ENCODE peak calls at places on chromosomes 6 and 20, in ten cellular contexts. I is right lobe of liver, R is Panc1, Q is left lung, G is colonic mucosa, D is stomach, W is SK-N-SH, V is esophagus squamous epithelium, K is uterus, F is body of pancreas. Y is an unnamed sample.

GRCh38 chr6:1481326-1481725 is 92.0 kb downstream of the FOXF2 start:
- DNase-seq in D (no peak), K (no peak), V (no peak), G (no peak), R (no peak), F (no peak), I (no peak), W (no peak), Q (no peak), Y (no peak)

GRCh38 chr6:94367316-94367715 is 948.0 kb upstream of the EPHA7 start:
- DNase-seq in V (no peak), G (no peak), I (no peak), Q (no peak), F (no peak), W (no peak), R (no peak), D (no peak), K (no peak), Y (no peak)

GRCh38 chr6:158972241-158973233 is 27.5 kb downstream of the RSPH3 start:
- DNase-seq in R (peak; percentile 35), Q (no peak), K (no peak), W (peak; percentile 47), G (no peak), I (no peak), V (no peak), F (no peak), D (no peak), Y (no peak)

GRCh38 chr6:149965191-149966020 is 1.7 kb downstream of the ULBP1 start:
- DNase-seq in G (no peak), R (no peak), I (no peak), D (no peak), V (no peak), Q (no peak), W (peak; percentile 54), F (no peak), K (no peak), Y (no peak)

GRCh38 chr6:63634630-63635029 is 972 bp upstream of the PHF3 start:
- DNase-seq in I (no peak), D (no peak), V (no peak), W (no peak), K (no peak), G (no peak), Q (no peak), R (no peak), F (no peak), Y (no peak)

GRCh38 chr6:143060354-143060805 is 309 bp upstream of the AIG1 start:
- DNase-seq in W (peak; percentile 88), K (peak; percentile 73), V (peak; percentile 48), R (no peak), F (peak; percentile 86), G (peak; percentile 80), Q (peak; percentile 88), I (peak; percentile 92), D (peak; percentile 80), Y (peak; percentile 83)

GRCh38 chr20:48667481-48667880 is 160.3 kb downstream of the PREX1 start:
- DNase-seq in Q (no peak), W (no peak), R (no peak), V (no peak), F (no peak), G (no peak), I (no peak), K (no peak), D (no peak), Y (no peak)

GRCh38 chr20:20487811-20488210 is 119.9 kb downstream of the INSM1 start:
- DNase-seq in D (no peak), R (no peak), F (no peak), V (no peak), K (no peak), G (no peak), Q (no peak), I (no peak), W (no peak), Y (no peak)

GRCh38 chr6:140915001-140915950 is 1217.4 kb upstream of the GJE1 start:
- DNase-seq in W (no peak), V (no peak), D (no peak), K (no peak), I (no peak), R (no peak), Q (no peak), F (no peak), G (no peak), Y (no peak)

DNA sequence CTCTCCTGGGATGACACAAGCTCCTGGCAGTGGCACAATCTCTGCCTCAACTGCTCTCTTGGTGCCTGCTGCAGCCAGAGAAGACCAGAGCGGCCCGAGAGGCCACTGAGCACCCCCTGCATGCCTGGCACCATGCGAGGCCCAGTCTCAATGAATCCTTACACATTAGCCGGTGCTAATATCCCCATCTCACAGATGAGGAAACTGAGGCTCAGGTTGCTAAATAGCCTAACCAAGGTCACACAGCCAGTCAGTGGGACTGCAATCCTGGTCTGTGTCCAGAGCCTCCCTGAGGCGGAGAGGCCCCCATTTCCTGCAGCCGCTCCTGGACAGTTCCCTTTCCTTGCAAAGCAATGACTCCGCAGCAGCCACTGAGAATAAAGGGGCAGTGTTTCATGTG is 81.2 kb downstream of the GRM4 start:
- DNase-seq in Q (no peak), D (no peak), R (no peak), I (no peak), W (no peak), K (no peak), F (no peak), G (no peak), V (no peak), Y (no peak)
- H3K36me3 ChIP-seq in Q (no peaks in the 10 kb centered on the region), D (no peaks in the 10 kb centered on the region), R (no peaks in the 10 kb centered on the region), I (no peaks in the 10 kb centered on the region), W (no peaks in the 10 kb centered on the region), K (no peaks in the 10 kb centered on the region), F (no peaks in the 10 kb centered on the region), G (no peaks in the 10 kb centered on the region), V (no peaks in the 10 kb centered on the region), Y (no peaks in the 10 kb centered on the region)

GRCh38 chr6:3512832-3513231 is 56.0 kb upstream of the SLC22A23 start:
- DNase-seq in V (no peak), W (no peak), K (no peak), I (no peak), Q (no peak), D (no peak), F (no peak), R (no peak), G (no peak), Y (no peak)

GRCh38 chr6:3510178-3510577 is 53.3 kb upstream of the SLC22A23 start:
- DNase-seq in I (no peak), D (no peak), Q (no peak), G (no peak), V (no peak), K (no peak), R (no peak), W (no peak), F (no peak), Y (no peak)

GRCh38 chr6:3513416-3513815 is 56.6 kb upstream of the SLC22A23 start:
- DNase-seq in I (no peak), V (no peak), W (no peak), R (no peak), F (no peak), K (no peak), G (no peak), Q (no peak), D (no peak), Y (no peak)

GRCh38 chr6:3509326-3509725 is 52.5 kb upstream of the SLC22A23 start:
- DNase-seq in R (no peak), Q (no peak), V (no peak), I (no peak), G (no peak), F (no peak), W (no peak), D (no peak), K (no peak), Y (no peak)

GRCh38 chr6:3510617-3511016 is 53.8 kb upstream of the SLC22A23 start:
- DNase-seq in I (no peak), G (no peak), V (no peak), F (no peak), W (no peak), D (no peak), Q (no peak), K (no peak), R (no peak), Y (no peak)
- H3K4me3 ChIP-seq in I (no peak overlapping the region), G (no peak overlapping the region), V (no peak overlapping the region), F (no peak overlapping the region), W (no peak overlapping the region), D (no peak overlapping the region), Q (no peak overlapping the region), K (no peak overlapping the region), R (no peak overlapping the region), Y (no peak overlapping the region)

GRCh38 chr6:110620065-110620464 is 143.7 kb upstream of the SLC22A16 start:
- DNase-seq in Q (no peak), D (no peak), F (no peak), I (no peak), R (no peak), G (no peak), W (no peak), V (no peak), K (no peak), Y (no peak)

GRCh38 chr6:110617057-110617456 is 140.6 kb upstream of the SLC22A16 start:
- DNase-seq in V (no peak), R (no peak), W (no peak), Q (no peak), G (no peak), D (no peak), F (no peak), K (no peak), I (no peak), Y (no peak)

GRCh38 chr6:110621061-110621460 is 144.6 kb upstream of the SLC22A16 start:
- DNase-seq in Q (no peak), F (no peak), V (no peak), D (no peak), W (no peak), G (no peak), R (no peak), I (no peak), K (no peak), Y (no peak)

GRCh38 chr6:110618591-110619267 is 142.3 kb upstream of the SLC22A16 start:
- DNase-seq in F (no peak), I (no peak), V (no peak), W (no peak), R (peak; percentile 4), G (no peak), D (no peak), K (no peak), Q (no peak), Y (no peak)

DNA sequence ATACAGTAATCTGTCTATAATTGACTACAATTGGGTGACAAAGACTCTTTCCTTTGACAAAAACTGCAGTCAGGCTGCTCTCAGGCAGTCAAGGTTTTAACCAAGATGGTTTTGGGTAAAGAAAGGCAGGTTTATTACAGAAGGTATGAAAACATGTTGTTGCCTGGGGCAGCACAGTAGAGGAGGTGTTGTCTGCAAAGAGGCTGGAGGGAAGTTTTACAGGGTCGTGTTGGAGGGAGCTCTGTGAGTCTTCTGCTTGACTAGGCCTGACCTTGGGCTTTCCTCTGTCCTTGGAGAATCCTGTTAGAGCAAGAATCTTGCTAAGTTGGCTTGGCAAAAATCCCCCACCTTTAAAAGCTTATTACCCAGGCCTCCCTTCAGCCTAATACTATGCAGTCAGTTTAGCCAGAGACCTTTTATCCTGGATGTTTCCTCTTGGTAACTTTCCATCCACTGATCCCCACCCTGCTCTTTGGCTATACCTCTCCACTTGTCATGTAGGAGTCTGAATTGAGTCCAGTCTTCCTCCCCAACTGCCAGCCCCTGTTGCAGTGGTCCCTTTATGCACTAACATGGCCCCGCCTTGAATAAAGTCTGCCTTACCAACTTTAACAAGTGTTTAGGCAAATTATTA is 143.0 kb upstream of the SLC22A16 start:
- DNase-seq in I (no peak), R (no peak), W (no peak), K (no peak), F (no peak), D (no peak), G (no peak), V (no peak), Q (no peak), Y (no peak)
- H3K36me3 ChIP-seq in I (peaks cover 32% of the 10 kb centered on the region), R (no peaks in the 10 kb centered on the region), W (peaks cover 37% of the 10 kb centered on the region), K (no peaks in the 10 kb centered on the region), F (no peaks in the 10 kb centered on the region), D (peaks cover 56% of the 10 kb centered on the region), G (no peaks in the 10 kb centered on the region), V (no peaks in the 10 kb centered on the region), Q (no peaks in the 10 kb centered on the region), Y (peaks cover 55% of the 10 kb centered on the region)

GRCh38 chr20:25538838-25539665 is 46.3 kb downstream of the NINL start:
- DNase-seq in D (no peak), V (no peak), W (no peak), G (no peak), I (peak; percentile 93), F (peak; percentile 23), Q (peak; percentile 36), K (no peak), R (no peak), Y (no peak)
- H3K4me3 ChIP-seq in D (peak overlapping the region; percentile 35), V (peak overlapping the region; percentile 35), W (no peak overlapping the region), G (no peak overlapping the region), I (peak overlapping the region; percentile 62), F (no peak overlapping the region), Q (no peak overlapping the region), K (no peak overlapping the region), R (no peak overlapping the region), Y (peak overlapping the region; percentile 19)

Y was measured in heart right ventricle.